ENCODE peak calls at places on chromosomes 2 and 18, in four cellular contexts. Q is K562, R is GM12878, B is HepG2. F is an unnamed sample.
A peak's percentile ranks its signal among the peaks of the same experiment; 100 is the strongest.

GRCh38 chr2:203579131-203579643 is 44.1 kb upstream of the RAPH1 start:
- DNase-seq in Q (no peak), R (peak; percentile 63), B (no peak), F (no peak)

GRCh38 chr2:191501390-191502168 is 176.4 kb upstream of the NABP1 start:
- DNase-seq in Q (no peak), R (no peak), B (peak; percentile 35), F (no peak)

GRCh38 chr18:34121157-34121807 is 103.4 kb downstream of the NOL4 start:
- DNase-seq in Q (no peak), R (no peak), B (peak; percentile 44), F (no peak)

GRCh38 chr2:191869178-191869577 is 22.3 kb upstream of the CAVIN2 start:
- DNase-seq in Q (peak; percentile 18), R (peak; percentile 7), B (peak; percentile 67), F (peak; percentile 82)

GRCh38 chr2:105857076-105857740 is 112.5 kb downstream of the NCK2 start:
- DNase-seq in Q (no peak), R (no peak), B (no peak), F (no peak)

GRCh38 chr18:3855961-3856360 is 406.0 kb downstream of the TGIF1 start:
- DNase-seq in Q (no peak), R (no peak), B (no peak), F (no peak)

GRCh38 chr2:64646007-64646880 is 7.5 kb downstream of the SERTAD2 start:
- DNase-seq in Q (no peak), R (peak; percentile 69), B (peak; percentile 63), F (peak; percentile 85)

GRCh38 chr2:216073773-216074172 is 7.8 kb downstream of the PECR start:
- DNase-seq in Q (no peak), R (no peak), B (no peak), F (no peak)

GRCh38 chr18:36623681-36624080 is 205.1 kb downstream of the TPGS2 start:
- DNase-seq in Q (no peak), R (no peak), B (no peak), F (no peak)

GRCh38 chr2:55862269-55862668 is 61.3 kb downstream of the EFEMP1 start:
- DNase-seq in Q (no peak), R (no peak), B (no peak), F (no peak)

GRCh38 chr2:101844055-101844635 is 146.6 kb downstream of the MAP4K4 start:
- DNase-seq in Q (no peak), R (no peak), B (no peak), F (no peak)

GRCh38 chr2:127508621-127509034 is 17.7 kb downstream of the IWS1 start:
- DNase-seq in Q (peak; percentile 27), R (no peak), B (peak; percentile 44), F (no peak)

GRCh38 chr2:20702563-20702962 is 35.6 kb downstream of the GDF7 start:
- DNase-seq in Q (no peak), R (no peak), B (no peak), F (no peak)

GRCh38 chr2:102506743-102507142 is 33.7 kb downstream of the SLC9A4 start:
- DNase-seq in Q (no peak), R (no peak), B (no peak), F (no peak)

GRCh38 chr2:10761591-10761990 is 40.2 kb downstream of the ATP6V1C2 start:
- DNase-seq in Q (no peak), R (no peak), B (no peak), F (no peak)

GRCh38 chr2:238636269-238637073 is 209.7 kb downstream of the ASB1 start:
- DNase-seq in Q (no peak), R (no peak), B (no peak), F (no peak)

GRCh38 chr2:174606336-174606735 is 8.7 kb upstream of the WIPF1 start:
- DNase-seq in Q (no peak), R (no peak), B (no peak), F (no peak)

GRCh38 chr2:220147590-220147989 is 520.2 kb downstream of the SLC4A3 start:
- DNase-seq in Q (no peak), R (no peak), B (no peak), F (no peak)

GRCh38 chr18:55003695-55004094 is 44.4 kb upstream of the CCDC68 start:
- DNase-seq in Q (no peak), R (no peak), B (no peak), F (no peak)

GRCh38 chr2:234204480-234204879 is 154.0 kb downstream of the SPP2 start:
- DNase-seq in Q (no peak), R (no peak), B (no peak), F (no peak)

GRCh38 chr18:12295389-12296086 is 12.5 kb upstream of the TUBB6 start:
- DNase-seq in Q (no peak), R (no peak), B (no peak), F (no peak)

GRCh38 chr2:241940329-241940728 is 70.8 kb downstream of the RTP5 start:
- DNase-seq in Q (peak; percentile 28), R (no peak), B (peak; percentile 31), F (no peak)

DNA sequence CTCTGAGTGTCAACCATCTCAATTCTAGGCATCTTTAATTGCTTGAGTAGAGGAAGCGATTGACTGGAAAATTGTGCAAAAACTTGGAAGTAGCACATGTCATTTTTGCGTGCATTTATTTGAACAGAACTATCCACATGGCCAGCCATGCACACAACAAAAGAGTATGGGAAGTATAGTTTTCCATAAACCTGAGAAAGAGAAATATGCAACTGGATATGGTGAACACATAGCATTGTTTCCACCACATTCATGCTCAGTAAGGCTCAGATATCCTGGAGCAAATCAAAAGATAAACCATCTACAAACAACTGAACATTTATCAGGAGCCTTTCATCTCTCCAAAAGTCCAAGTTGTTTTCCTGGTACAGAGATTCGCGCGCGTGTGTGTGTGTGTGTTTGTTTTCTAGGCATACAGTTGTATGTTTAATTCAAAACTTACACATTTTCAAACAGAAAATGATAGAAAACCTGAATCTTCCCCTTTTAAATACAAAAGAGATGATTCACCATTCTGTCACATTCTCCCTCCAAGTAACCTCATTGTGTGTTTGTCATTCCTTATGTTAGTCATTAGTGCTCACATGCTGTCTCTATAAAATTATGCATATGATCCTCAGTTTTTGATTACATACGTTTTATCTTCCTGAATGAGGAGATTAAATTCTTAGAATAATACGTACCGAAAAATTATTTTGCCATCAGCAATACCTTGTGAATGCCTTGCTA is 780.4 kb upstream of the NRXN1 start:
- DNase-seq in Q (no peak), R (no peak), B (no peak), F (no peak)
- TF ChIP-seq TCF7 in Q (no peak), R (no peak), B (no peak), F (no peak)

GRCh38 chr2:142380372-142380771 is 249.6 kb upstream of the LRP1B start:
- DNase-seq in Q (no peak), R (no peak), B (no peak), F (no peak)
- TF ChIP-seq TCF7 in Q (no peak), R (no peak), B (no peak), F (no peak)

GRCh38 chr2:232781765-232782164 is 5.4 kb upstream of the KCNJ13 start:
- DNase-seq in Q (no peak), R (peak; percentile 55), B (peak; percentile 12), F (no peak)
- TF ChIP-seq TCF7 in Q (no peak), R (no peak), B (no peak), F (no peak)

GRCh38 chr2:119283873-119284331 is 60.3 kb downstream of the STEAP3 start:
- DNase-seq in Q (no peak), R (no peak), B (no peak), F (no peak)
- TF ChIP-seq TCF7 in Q (no peak), R (no peak), B (no peak), F (no peak)

DNA sequence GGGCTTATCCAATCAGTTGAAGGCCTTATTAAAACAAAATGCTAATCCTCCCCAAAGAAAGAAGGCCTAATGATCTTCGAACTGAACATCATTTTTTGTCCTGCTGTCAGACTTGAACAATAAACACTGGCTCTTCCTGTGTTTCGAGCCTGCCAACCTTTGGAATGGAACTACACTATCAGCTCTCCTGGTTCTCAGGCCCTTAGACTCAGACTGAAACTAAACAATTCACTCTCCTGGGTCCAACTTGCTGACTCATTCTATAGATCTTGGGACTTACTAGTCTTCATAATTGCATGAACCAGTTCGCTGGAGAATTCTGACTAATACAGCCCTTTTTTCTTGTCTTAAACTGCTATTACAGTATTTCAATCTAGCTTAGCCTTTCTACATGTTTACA is 235.2 kb downstream of the LNPK start:
- DNase-seq in Q (no peak), R (no peak), B (peak; percentile 54), F (no peak)
- TF ChIP-seq TCF7 in Q (no peak), R (no peak), B (no peak), F (no peak)

GRCh38 chr2:231800493-231801091 is 14.3 kb downstream of the COPS7B start:
- DNase-seq in Q (peak; percentile 35), R (no peak), B (peak; percentile 55), F (peak; percentile 77)
- TF ChIP-seq TCF7 in Q (no peak), R (no peak), B (no peak), F (no peak)

DNA sequence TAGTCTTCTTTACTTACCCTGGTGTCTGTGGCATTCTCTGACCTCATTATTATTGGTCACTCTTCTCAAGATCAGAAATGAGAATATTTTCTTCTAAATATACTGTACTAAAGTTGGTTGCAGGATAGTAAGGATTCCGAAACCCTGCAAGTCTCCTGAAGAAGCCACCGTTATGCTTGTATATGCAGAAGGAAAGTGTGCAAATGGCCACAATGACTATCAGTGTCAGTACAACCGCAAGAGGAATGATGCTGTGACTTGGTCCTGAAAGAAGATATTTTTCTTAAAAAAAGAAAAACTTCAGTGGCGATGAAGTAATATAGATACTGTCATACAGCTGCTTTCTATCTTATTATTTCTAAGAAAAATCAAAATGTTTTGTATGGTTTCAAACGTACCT is 120.7 kb downstream of the PLA2R1 start:
- DNase-seq in Q (no peak), R (no peak), B (no peak), F (no peak)
- TF ChIP-seq TCF7 in Q (no peak), R (no peak), B (no peak), F (no peak)